ENCODE peak calls at places on chromosomes 5 and 9, in nine cellular contexts. T is activated T-helper 1 cell treated with Interleukin-2 at 50 U/mL for 16 hours; A is Panc1; E is activated CD8-positive, alpha-beta T cell treated with anti-CD3 and anti-CD28 coated beads for 36 hours; B is aorta; F is EL; M is epithelial cell of esophagus; D is GM19239; K is AG08396. Q is an unnamed sample.

GRCh38 chr9:86287013-86287412 is 4.7 kb upstream of the ISCA1 start:
- DNase-seq in D (no peak), K (no peak), B (no peak), A (no peak), F (peak), M (peak), T (no peak), E (peak), Q (no peak)

GRCh38 chr5:109027983-109028607 is 280.4 kb downstream of the FER start:
- DNase-seq in E (no peak), A (no peak), T (no peak), F (no peak), B (no peak), D (no peak), M (no peak), K (no peak), Q (no peak)

GRCh38 chr5:102865171-102865509 is 110.0 kb downstream of the PAM start:
- DNase-seq in M (no peak), B (no peak), T (no peak), D (no peak), K (peak), E (no peak), A (no peak), F (no peak), Q (no peak)

GRCh38 chr5:179217356-179217755 is 127.9 kb downstream of the ADAMTS2 start:
- DNase-seq in B (no peak), T (no peak), A (no peak), E (no peak), K (no peak), F (peak), M (no peak), D (no peak), Q (no peak)

GRCh38 chr5:137734962-137735530 is 843 bp downstream of the KLHL3 start:
- DNase-seq in K (peak), B (peak), A (no peak), M (peak), E (peak), F (peak), D (no peak), T (no peak), Q (peak)

GRCh38 chr9:121634329-121634784 is 17.1 kb upstream of the DAB2IP start:
- DNase-seq in B (no peak), K (no peak), D (no peak), T (no peak), A (no peak), E (peak), M (no peak), F (no peak), Q (no peak)

GRCh38 chr5:135629164-135629563 is 50.4 kb upstream of the CXCL14 start:
- DNase-seq in B (no peak), A (no peak), D (no peak), M (no peak), F (no peak), E (no peak), T (no peak), K (no peak), Q (no peak)

GRCh38 chr5:80987078-80987766 is 27.1 kb downstream of the RASGRF2 start:
- DNase-seq in B (no peak), T (no peak), M (no peak), F (no peak), E (no peak), A (no peak), D (no peak), K (no peak), Q (no peak)

Q was measured in DND-41.